ENCODE peak calls at places on chromosomes 7 and 10, in seven cellular contexts. One of them, this sample, is unnamed.

GRCh38 chr7:133675510-133676218 is 422.8 kb downstream of the EXOC4 start:
- DNase-seq in IMR-90: peak
- DNase-seq in neuronal stem cell: no peak
- DNase-seq in mesenchymal stem cell: no peak
- DNase-seq in mesendoderm: no peak
- DNase-seq in trophoblast cell: no peak
- DNase-seq in H1: no peak
- DNase-seq in this sample: no peak

GRCh38 chr7:82594665-82595064 is 151.1 kb upstream of the CACNA2D1 start:
- DNase-seq in IMR-90: no peak
- DNase-seq in neuronal stem cell: peak
- DNase-seq in mesenchymal stem cell: peak
- DNase-seq in mesendoderm: peak
- DNase-seq in trophoblast cell: no peak
- DNase-seq in H1: no peak
- DNase-seq in this sample: no peak

GRCh38 chr10:63083904-63084689 is 49.0 kb upstream of the NRBF2 start:
- DNase-seq in IMR-90: peak
- DNase-seq in neuronal stem cell: peak
- DNase-seq in mesenchymal stem cell: peak
- DNase-seq in mesendoderm: peak
- DNase-seq in trophoblast cell: peak
- DNase-seq in H1: peak
- DNase-seq in this sample: peak

GRCh38 chr7:143391462-143392404 is 10.6 kb downstream of the ZYX start:
- DNase-seq in IMR-90: peak
- DNase-seq in neuronal stem cell: no peak
- DNase-seq in mesenchymal stem cell: peak
- DNase-seq in mesendoderm: no peak
- DNase-seq in trophoblast cell: peak
- DNase-seq in H1: no peak
- DNase-seq in this sample: peak

GRCh38 chr10:77834943-77835668 is 91.4 kb downstream of the DLG5 start:
- DNase-seq in IMR-90: no peak
- DNase-seq in neuronal stem cell: no peak
- DNase-seq in mesenchymal stem cell: no peak
- DNase-seq in mesendoderm: no peak
- DNase-seq in trophoblast cell: no peak
- DNase-seq in H1: no peak
- DNase-seq in this sample: no peak

GRCh38 chr10:78381072-78381471 is 347.4 kb downstream of the RPS24 start:
- DNase-seq in IMR-90: no peak
- DNase-seq in neuronal stem cell: no peak
- DNase-seq in mesenchymal stem cell: no peak
- DNase-seq in mesendoderm: no peak
- DNase-seq in trophoblast cell: no peak
- DNase-seq in H1: no peak
- DNase-seq in this sample: peak

GRCh38 chr10:588246-589165 is 101.0 kb downstream of the DIP2C start:
- DNase-seq in IMR-90: peak
- DNase-seq in neuronal stem cell: no peak
- DNase-seq in mesenchymal stem cell: peak
- DNase-seq in mesendoderm: peak
- DNase-seq in trophoblast cell: no peak
- DNase-seq in H1: no peak
- DNase-seq in this sample: no peak

GRCh38 chr7:10239643-10240345 is 733.9 kb upstream of the PHF14 start:
- DNase-seq in IMR-90: no peak
- DNase-seq in neuronal stem cell: no peak
- DNase-seq in mesenchymal stem cell: peak
- DNase-seq in mesendoderm: no peak
- DNase-seq in trophoblast cell: no peak
- DNase-seq in H1: no peak
- DNase-seq in this sample: no peak

GRCh38 chr10:6203331-6204062 is 765 bp downstream of the PFKFB3 start:
- DNase-seq in IMR-90: peak
- DNase-seq in neuronal stem cell: peak
- DNase-seq in mesenchymal stem cell: peak
- DNase-seq in mesendoderm: peak
- DNase-seq in trophoblast cell: peak
- DNase-seq in H1: no peak
- DNase-seq in this sample: peak

GRCh38 chr10:29084908-29085307 is 204.0 kb upstream of the LYZL1 start:
- DNase-seq in IMR-90: no peak
- DNase-seq in neuronal stem cell: no peak
- DNase-seq in mesenchymal stem cell: no peak
- DNase-seq in mesendoderm: no peak
- DNase-seq in trophoblast cell: no peak
- DNase-seq in H1: no peak
- DNase-seq in this sample: no peak
- H3K4ac ChIP-seq in IMR-90: no peak
- H3K4ac ChIP-seq in neuronal stem cell: no peak
- H3K4ac ChIP-seq in mesenchymal stem cell: no peak
- H3K4ac ChIP-seq in mesendoderm: no peak
- H3K4ac ChIP-seq in trophoblast cell: no peak
- H3K4ac ChIP-seq in H1: no peak
- H3K4ac ChIP-seq in this sample: no peak

GRCh38 chr10:50436805-50437204 is 185.5 kb upstream of the ASAH2 start:
- DNase-seq in IMR-90: no peak
- DNase-seq in neuronal stem cell: no peak
- DNase-seq in mesenchymal stem cell: no peak
- DNase-seq in mesendoderm: no peak
- DNase-seq in trophoblast cell: no peak
- DNase-seq in H1: no peak
- DNase-seq in this sample: no peak

GRCh38 chr10:50431118-50431517 is 179.8 kb upstream of the ASAH2 start:
- DNase-seq in IMR-90: peak
- DNase-seq in neuronal stem cell: no peak
- DNase-seq in mesenchymal stem cell: peak
- DNase-seq in mesendoderm: no peak
- DNase-seq in trophoblast cell: no peak
- DNase-seq in H1: no peak
- DNase-seq in this sample: no peak

GRCh38 chr10:50432610-50433009 is 181.3 kb upstream of the ASAH2 start:
- DNase-seq in IMR-90: no peak
- DNase-seq in neuronal stem cell: no peak
- DNase-seq in mesenchymal stem cell: no peak
- DNase-seq in mesendoderm: no peak
- DNase-seq in trophoblast cell: no peak
- DNase-seq in H1: no peak
- DNase-seq in this sample: no peak

GRCh38 chr10:50431791-50432190 is 180.5 kb upstream of the ASAH2 start:
- DNase-seq in IMR-90: no peak
- DNase-seq in neuronal stem cell: no peak
- DNase-seq in mesenchymal stem cell: no peak
- DNase-seq in mesendoderm: no peak
- DNase-seq in trophoblast cell: no peak
- DNase-seq in H1: no peak
- DNase-seq in this sample: no peak

GRCh38 chr10:50432206-50432605 is 180.9 kb upstream of the ASAH2 start:
- DNase-seq in IMR-90: no peak
- DNase-seq in neuronal stem cell: no peak
- DNase-seq in mesenchymal stem cell: no peak
- DNase-seq in mesendoderm: no peak
- DNase-seq in trophoblast cell: no peak
- DNase-seq in H1: no peak
- DNase-seq in this sample: no peak
- H4K8ac ChIP-seq in IMR-90: no peak
- H4K8ac ChIP-seq in neuronal stem cell: no peak
- H4K8ac ChIP-seq in mesenchymal stem cell: no peak
- H4K8ac ChIP-seq in mesendoderm: no peak
- H4K8ac ChIP-seq in trophoblast cell: no peak
- H4K8ac ChIP-seq in H1: no peak
- H4K8ac ChIP-seq in this sample: no peak

GRCh38 chr7:935321-936130 is 19.0 kb downstream of the ADAP1 start:
- DNase-seq in IMR-90: no peak
- DNase-seq in neuronal stem cell: no peak
- DNase-seq in mesenchymal stem cell: no peak
- DNase-seq in mesendoderm: no peak
- DNase-seq in trophoblast cell: no peak
- DNase-seq in H1: no peak
- DNase-seq in this sample: no peak
- H3K4ac ChIP-seq in IMR-90: no peak
- H3K4ac ChIP-seq in neuronal stem cell: no peak
- H3K4ac ChIP-seq in mesenchymal stem cell: no peak
- H3K4ac ChIP-seq in mesendoderm: no peak
- H3K4ac ChIP-seq in trophoblast cell: no peak
- H3K4ac ChIP-seq in H1: no peak
- H3K4ac ChIP-seq in this sample: no peak

GRCh38 chr7:34886856-34887255 is 150.4 kb downstream of the DPY19L1 start:
- DNase-seq in IMR-90: no peak
- DNase-seq in neuronal stem cell: no peak
- DNase-seq in mesenchymal stem cell: no peak
- DNase-seq in mesendoderm: no peak
- DNase-seq in trophoblast cell: peak
- DNase-seq in H1: no peak
- DNase-seq in this sample: no peak
- H4K8ac ChIP-seq in IMR-90: no peak
- H4K8ac ChIP-seq in neuronal stem cell: no peak
- H4K8ac ChIP-seq in mesenchymal stem cell: no peak
- H4K8ac ChIP-seq in mesendoderm: no peak
- H4K8ac ChIP-seq in trophoblast cell: no peak
- H4K8ac ChIP-seq in H1: no peak
- H4K8ac ChIP-seq in this sample: no peak

GRCh38 chr7:148650232-148650858 is 48.4 kb upstream of the CUL1 start:
- DNase-seq in IMR-90: peak
- DNase-seq in neuronal stem cell: no peak
- DNase-seq in mesenchymal stem cell: peak
- DNase-seq in mesendoderm: no peak
- DNase-seq in trophoblast cell: peak
- DNase-seq in H1: no peak
- DNase-seq in this sample: no peak

DNA sequence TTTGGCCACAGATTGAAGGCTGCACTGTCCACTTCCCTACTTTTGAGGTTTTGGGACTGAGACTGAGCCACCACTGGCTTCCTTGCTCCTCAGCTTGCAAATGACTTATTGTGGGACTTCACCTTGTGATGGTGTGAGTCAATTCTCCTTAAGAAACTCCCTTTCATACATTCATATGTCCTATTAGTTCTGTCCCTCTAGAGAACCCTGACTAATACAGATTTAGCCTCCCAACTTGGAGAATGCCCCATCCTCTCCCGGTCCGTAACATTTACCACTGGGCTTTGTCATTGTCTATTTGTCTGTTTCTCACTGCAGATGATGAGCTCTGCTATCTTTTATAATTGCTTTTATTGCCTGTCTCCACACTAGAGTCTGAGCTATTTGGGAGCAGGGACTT is 52.8 kb upstream of the CUL1 start:
- DNase-seq in IMR-90: no peak
- DNase-seq in neuronal stem cell: no peak
- DNase-seq in mesenchymal stem cell: no peak
- DNase-seq in mesendoderm: no peak
- DNase-seq in trophoblast cell: no peak
- DNase-seq in H1: no peak
- DNase-seq in this sample: no peak
- H3K4ac ChIP-seq in IMR-90: no peak
- H3K4ac ChIP-seq in neuronal stem cell: no peak
- H3K4ac ChIP-seq in mesenchymal stem cell: no peak
- H3K4ac ChIP-seq in mesendoderm: no peak
- H3K4ac ChIP-seq in trophoblast cell: no peak
- H3K4ac ChIP-seq in H1: no peak
- H3K4ac ChIP-seq in this sample: no peak

GRCh38 chr10:93722550-93722949 is 20.2 kb upstream of the FRA10AC1 start:
- DNase-seq in IMR-90: no peak
- DNase-seq in neuronal stem cell: no peak
- DNase-seq in mesenchymal stem cell: no peak
- DNase-seq in mesendoderm: peak
- DNase-seq in trophoblast cell: no peak
- DNase-seq in H1: no peak
- DNase-seq in this sample: no peak
- H4K8ac ChIP-seq in IMR-90: no peak
- H4K8ac ChIP-seq in neuronal stem cell: no peak
- H4K8ac ChIP-seq in mesenchymal stem cell: no peak
- H4K8ac ChIP-seq in mesendoderm: no peak
- H4K8ac ChIP-seq in trophoblast cell: no peak
- H4K8ac ChIP-seq in H1: no peak
- H4K8ac ChIP-seq in this sample: no peak

This sample was measured in H9.